ENCODE peak calls at places on chromosomes 11 and 22, in ten cellular contexts. U is stomach, Q is ovary, P is transverse colon, Y is IMR-90, D is uterus, F is H1, N is spleen, X is body of pancreas, V is Peyer's patch. C is an unnamed sample. For H3K4me1 and H3K27me3, the result is how much of the 10 kb centered on the place peaks cover.

GRCh38 chr11:114762437-114762836 is 84.1 kb downstream of the NXPE2 start:
- DNase-seq in U (peak), Q (peak), P (peak), Y (peak), D (peak), F (peak), N (no peak), X (peak), V (no peak), C (peak)

GRCh38 chr11:8806974-8807373 is 104.0 kb upstream of the AKIP1 start:
- DNase-seq in U (no peak), Q (no peak), P (no peak), Y (no peak), D (no peak), F (no peak), N (no peak), X (no peak), V (no peak), C (no peak)

GRCh38 chr11:17510507-17511206 is 33.6 kb downstream of the USH1C start:
- DNase-seq in U (no peak), Q (no peak), P (no peak), Y (no peak), D (no peak), F (no peak), N (no peak), X (no peak), V (no peak), C (no peak)

GRCh38 chr11:24828938-24829337 is 332.1 kb downstream of the LUZP2 start:
- DNase-seq in U (no peak), Q (no peak), P (no peak), Y (no peak), D (no peak), F (no peak), N (no peak), X (no peak), V (no peak), C (no peak)

GRCh38 chr11:6682591-6682935 is 577 bp downstream of the MRPL17 start:
- DNase-seq in U (no peak), Q (no peak), P (no peak), Y (no peak), D (no peak), F (no peak), N (no peak), X (no peak), V (no peak), C (peak)

GRCh38 chr11:8531312-8531711 is 62.7 kb downstream of the STK33 start:
- DNase-seq in U (no peak), Q (no peak), P (no peak), Y (no peak), D (no peak), F (no peak), N (no peak), X (no peak), V (no peak), C (no peak)

GRCh38 chr11:76209956-76210885 is 3.9 kb upstream of the WNT11 start:
- DNase-seq in U (peak), Q (peak), P (peak), Y (peak), D (peak), F (peak), N (peak), X (peak), V (no peak), C (peak)

GRCh38 chr11:100340416-100341323 is 346.4 kb upstream of the ARHGAP42 start:
- DNase-seq in U (no peak), Q (no peak), P (no peak), Y (no peak), D (no peak), F (no peak), N (no peak), X (no peak), V (no peak), C (peak)

GRCh38 chr11:36012410-36012809 is 68.5 kb downstream of the LDLRAD3 start:
- DNase-seq in U (no peak), Q (no peak), P (no peak), Y (peak), D (no peak), F (no peak), N (no peak), X (no peak), V (no peak), C (no peak)

GRCh38 chr11:2612884-2613571 is 86.8 kb downstream of the KCNQ1OT1 start:
- DNase-seq in U (no peak), Q (no peak), P (no peak), Y (peak), D (no peak), F (no peak), N (no peak), X (no peak), V (no peak), C (no peak)

GRCh38 chr11:128324531-128325141 is 262.7 kb downstream of the ETS1 start:
- DNase-seq in U (no peak), Q (no peak), P (peak), Y (no peak), D (no peak), F (no peak), N (peak), X (no peak), V (peak), C (no peak)

GRCh38 chr22:42621505-42622002 is 6.9 kb upstream of the POLDIP3 start:
- DNase-seq in U (peak), Q (peak), P (peak), Y (peak), D (peak), F (peak), N (peak), X (peak), V (peak), C (peak)

GRCh38 chr11:77040401-77040777 is 6.2 kb downstream of the B3GNT6 start:
- DNase-seq in U (no peak), Q (no peak), P (no peak), Y (no peak), D (no peak), F (no peak), N (no peak), X (no peak), V (no peak), C (no peak)

GRCh38 chr11:77209663-77210062 is 81.6 kb downstream of the MYO7A start:
- DNase-seq in U (no peak), Q (no peak), P (no peak), Y (no peak), D (no peak), F (no peak), N (no peak), X (no peak), V (no peak), C (no peak)

GRCh38 chr11:68469122-68469521 is 8.6 kb downstream of the PPP6R3 start:
- DNase-seq in U (no peak), Q (no peak), P (no peak), Y (peak), D (no peak), F (no peak), N (no peak), X (no peak), V (no peak), C (no peak)

GRCh38 chr11:76666830-76667229 is 3.7 kb downstream of the LRRC32 start:
- DNase-seq in U (no peak), Q (no peak), P (no peak), Y (no peak), D (no peak), F (no peak), N (no peak), X (no peak), V (no peak), C (no peak)

GRCh38 chr11:59641156-59641555 is 25.6 kb upstream of the OSBP start:
- DNase-seq in U (no peak), Q (no peak), P (no peak), Y (peak), D (no peak), F (no peak), N (no peak), X (no peak), V (no peak), C (no peak)

GRCh38 chr22:50546326-50547230 is 879 bp downstream of the KLHDC7B start:
- DNase-seq in U (no peak), Q (no peak), P (no peak), Y (no peak), D (no peak), F (no peak), N (peak), X (no peak), V (no peak), C (no peak)

GRCh38 chr11:110507328-110507727 is 77.6 kb downstream of the FDX1 start:
- DNase-seq in U (no peak), Q (no peak), P (no peak), Y (no peak), D (no peak), F (no peak), N (no peak), X (no peak), V (no peak), C (no peak)

GRCh38 chr11:86408845-86409244 is 34.2 kb downstream of the CCDC81 start:
- DNase-seq in U (no peak), Q (no peak), P (no peak), Y (no peak), D (no peak), F (no peak), N (no peak), X (no peak), V (no peak), C (no peak)

GRCh38 chr22:23497016-23497885 is 82.8 kb downstream of the IGLL1 start:
- DNase-seq in U (no peak), Q (no peak), P (no peak), Y (no peak), D (no peak), F (peak), N (no peak), X (no peak), V (no peak), C (no peak)

GRCh38 chr11:129639300-129639699 is 176.3 kb upstream of the TMEM45B start:
- DNase-seq in U (no peak), Q (no peak), P (no peak), Y (peak), D (no peak), F (no peak), N (no peak), X (no peak), V (no peak), C (no peak)

GRCh38 chr11:87722756-87723599 is 452.3 kb downstream of the RAB38 start:
- DNase-seq in U (peak), Q (no peak), P (peak), Y (peak), D (no peak), F (peak), N (no peak), X (peak), V (no peak), C (peak)

GRCh38 chr11:44333271-44334218 is 23.6 kb upstream of the ALX4 start:
- DNase-seq in U (no peak), Q (no peak), P (no peak), Y (peak), D (no peak), F (no peak), N (no peak), X (no peak), V (no peak), C (no peak)

GRCh38 chr22:31876156-31877035 is 67.9 kb upstream of the YWHAH start:
- DNase-seq in U (no peak), Q (no peak), P (no peak), Y (no peak), D (no peak), F (no peak), N (no peak), X (no peak), V (no peak), C (no peak)

GRCh38 chr11:5504403-5504891 is 5.3 kb downstream of the UBQLN3 start:
- DNase-seq in U (no peak), Q (no peak), P (no peak), Y (no peak), D (no peak), F (no peak), N (no peak), X (no peak), V (no peak), C (no peak)

GRCh38 chr11:84721561-84721961 is 905.6 kb downstream of the DLG2 start:
- DNase-seq in U (no peak), Q (no peak), P (no peak), Y (no peak), D (no peak), F (no peak), N (no peak), X (peak), V (no peak), C (no peak)

GRCh38 chr11:43557553-43558031 is 122.9 kb upstream of the HSD17B12 start:
- DNase-seq in U (no peak), Q (no peak), P (no peak), Y (no peak), D (no peak), F (peak), N (no peak), X (no peak), V (no peak), C (peak)

GRCh38 chr11:12280199-12280837 is 97.1 kb upstream of the PARVA start:
- DNase-seq in U (peak), Q (no peak), P (no peak), Y (no peak), D (no peak), F (peak), N (no peak), X (no peak), V (no peak), C (peak)

GRCh38 chr11:44627911-44628729 is 62.7 kb downstream of the CD82 start:
- DNase-seq in U (peak), Q (peak), P (peak), Y (peak), D (peak), F (no peak), N (peak), X (peak), V (no peak), C (peak)

GRCh38 chr11:73566422-73566821 is 31.5 kb downstream of the FAM168A start:
- DNase-seq in U (no peak), Q (no peak), P (no peak), Y (peak), D (no peak), F (no peak), N (no peak), X (no peak), V (no peak), C (no peak)

GRCh38 chr11:72586591-72587090 is 87.6 kb downstream of the PDE2A start:
- DNase-seq in U (no peak), Q (no peak), P (no peak), Y (no peak), D (no peak), F (no peak), N (peak), X (no peak), V (no peak), C (no peak)

GRCh38 chr11:93225642-93226041 is 27.9 kb upstream of the SLC36A4 start:
- DNase-seq in U (no peak), Q (no peak), P (no peak), Y (peak), D (no peak), F (no peak), N (no peak), X (no peak), V (no peak), C (no peak)

GRCh38 chr11:550746-551085 is 9.8 kb downstream of the LMNTD2 start:
- DNase-seq in U (no peak), Q (no peak), P (no peak), Y (no peak), D (no peak), F (no peak), N (no peak), X (no peak), V (no peak), C (no peak)

GRCh38 chr11:122742350-122742749 is 86.8 kb downstream of the UBASH3B start:
- DNase-seq in U (no peak), Q (no peak), P (no peak), Y (no peak), D (no peak), F (no peak), N (no peak), X (no peak), V (no peak), C (no peak)

GRCh38 chr11:126432525-126432924 is 77.0 kb downstream of the ST3GAL4 start:
- DNase-seq in U (no peak), Q (peak), P (no peak), Y (no peak), D (no peak), F (no peak), N (no peak), X (no peak), V (no peak), C (peak)
- H3K4me1 ChIP-seq in U (under half), Q (under half), P (under half), Y (under half), D (under half), F (under half), N (under half), X (under half), V (under half), C (under half)

DNA sequence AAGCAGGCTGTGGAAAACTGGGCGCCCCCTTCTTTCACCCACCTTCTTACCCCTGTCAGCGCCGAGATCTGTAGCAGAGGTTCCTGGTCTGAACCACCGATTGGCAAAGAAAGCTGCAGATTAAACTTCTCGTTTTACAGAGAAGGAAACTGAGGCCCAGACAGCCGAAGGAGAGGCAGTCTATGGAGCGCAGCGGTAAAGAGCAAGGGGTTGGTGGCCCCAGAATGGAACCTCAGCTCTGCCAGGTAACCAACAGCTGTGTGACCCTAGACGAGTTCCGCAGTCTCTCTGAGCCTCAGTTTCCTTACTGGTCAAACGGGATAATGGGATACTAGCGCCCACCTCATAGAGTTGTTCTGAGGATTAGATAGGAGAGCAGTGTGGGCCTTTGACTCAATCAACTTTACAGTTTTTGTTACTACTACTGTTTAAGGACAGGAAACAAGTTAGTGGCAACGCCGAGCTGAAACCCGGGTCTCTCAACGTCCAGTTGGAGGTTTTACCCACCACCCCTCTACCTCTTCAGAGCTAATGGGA is 3.1 kb upstream of the WT1 start:
- DNase-seq in U (no peak), Q (no peak), P (no peak), Y (no peak), D (no peak), F (no peak), N (no peak), X (no peak), V (no peak), C (no peak)
- H3K27me3 ChIP-seq in U (half or more), Q (under half), P (half or more), Y (half or more), D (under half), F (half or more), N (half or more), X (under half), V (half or more), C (under half)

GRCh38 chr11:82900277-82901164 is at the start of gene PRCP:
- DNase-seq in U (peak), Q (peak), P (peak), Y (peak), D (peak), F (peak), N (peak), X (peak), V (peak), C (peak)
- TF ChIP-seq POLR2A in U (no peak), Q (peak), P (peak), Y (peak), D (peak), F (peak), N (no peak), X (peak), V (peak), C (peak)

DNA sequence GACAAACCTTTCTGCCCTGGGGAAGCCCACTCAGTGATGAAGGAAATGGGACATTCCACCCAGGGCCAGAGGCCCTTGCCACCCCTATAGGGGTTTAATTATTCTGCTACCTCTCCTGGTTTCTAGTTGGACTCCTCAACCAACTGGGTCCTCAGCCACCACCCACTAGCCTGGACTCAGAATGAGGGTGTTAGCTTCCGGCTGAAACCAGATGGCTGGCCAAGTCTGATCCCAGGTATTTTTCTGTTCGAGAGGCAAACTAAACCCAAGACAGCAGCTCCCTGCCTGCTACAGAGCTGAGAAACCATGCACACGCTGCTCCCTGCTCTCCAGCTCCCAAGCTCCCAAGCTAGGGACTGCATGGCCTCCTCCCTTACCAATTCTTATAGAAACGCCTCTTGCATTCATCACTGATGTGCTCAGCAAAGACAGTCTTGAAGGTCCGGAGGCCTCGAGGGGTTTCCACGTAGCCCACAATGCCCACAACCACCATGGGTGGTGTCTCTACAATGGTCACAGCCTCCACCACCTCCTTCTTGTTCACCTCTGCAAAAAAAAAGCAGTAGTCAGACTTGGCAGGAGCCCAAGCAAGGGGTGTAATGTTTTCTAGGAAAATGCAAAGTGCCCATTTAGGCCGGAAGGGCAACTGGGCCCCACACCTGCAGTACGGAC is 2.2 kb downstream of the RPL3 start:
- DNase-seq in U (no peak), Q (no peak), P (peak), Y (no peak), D (no peak), F (no peak), N (no peak), X (no peak), V (peak), C (no peak)
- H3K4me1 ChIP-seq in U (under half), Q (under half), P (under half), Y (under half), D (under half), F (under half), N (half or more), X (half or more), V (under half), C (under half)

DNA sequence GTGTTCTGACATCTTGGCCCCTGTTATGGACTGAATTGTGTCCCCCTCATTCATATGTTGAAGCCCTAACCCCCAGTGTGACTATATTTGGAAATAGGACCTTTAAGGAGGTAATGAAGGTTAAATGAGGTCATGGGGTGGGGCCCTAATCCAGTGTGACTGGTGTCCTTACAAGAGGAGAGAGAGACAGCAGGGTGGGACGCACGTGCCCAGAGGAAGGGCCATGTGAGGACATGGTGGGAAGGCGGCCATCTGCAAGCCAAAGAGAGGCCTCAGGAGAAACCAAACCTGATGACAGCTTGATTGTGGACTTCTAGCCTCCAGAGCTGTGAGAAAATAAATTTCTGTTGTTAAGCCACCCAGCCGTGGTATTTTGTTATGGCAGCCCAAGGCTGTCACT is 23.8 kb downstream of the SLC22A6 start:
- DNase-seq in U (peak), Q (no peak), P (no peak), Y (no peak), D (no peak), F (no peak), N (no peak), X (no peak), V (no peak), C (no peak)
- H3K27me3 ChIP-seq in U (under half), Q (under half), P (under half), Y (under half), D (under half), F (under half), N (under half), X (under half), V (under half), C (under half)

DNA sequence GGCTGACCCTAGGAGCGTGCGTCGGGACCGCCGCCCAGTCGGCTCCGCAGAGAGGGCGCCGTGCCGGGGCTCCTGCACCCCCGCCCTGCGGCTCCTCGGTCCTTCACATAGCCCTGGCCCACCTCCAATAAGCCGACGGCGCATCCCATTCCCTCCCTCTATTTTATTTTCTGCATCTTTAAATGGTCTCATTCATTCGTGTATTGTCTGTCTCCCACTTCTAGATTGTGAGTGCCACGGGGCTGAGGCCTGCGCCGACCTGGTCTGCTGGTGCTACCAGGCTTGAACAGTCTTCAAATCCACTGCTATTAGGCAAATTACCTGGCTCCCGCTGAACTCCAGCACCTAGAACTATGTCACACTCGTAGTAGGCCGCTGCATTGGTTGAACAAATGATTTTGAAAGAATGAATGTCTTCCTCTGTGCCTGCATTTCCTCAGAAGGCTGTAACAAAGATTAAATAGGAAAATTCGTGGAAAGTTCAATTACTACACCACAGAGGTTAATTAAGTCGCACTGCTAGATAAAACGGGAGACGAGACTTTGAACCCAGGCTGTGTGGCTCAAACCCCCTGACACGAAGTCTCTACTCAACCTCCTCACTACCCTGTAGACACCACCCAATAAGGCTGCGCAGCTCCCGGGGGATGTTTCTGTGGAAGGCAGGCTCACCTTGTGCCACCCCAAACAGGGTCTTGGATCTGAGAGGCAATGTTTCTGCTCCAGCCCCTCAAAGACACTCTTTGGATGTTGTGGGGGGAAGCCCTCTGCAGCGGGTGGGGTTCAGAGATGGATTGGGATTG is 1.2 kb upstream of the PPP1R14B start:
- DNase-seq in U (no peak), Q (no peak), P (peak), Y (no peak), D (no peak), F (no peak), N (no peak), X (no peak), V (no peak), C (peak)
- TF ChIP-seq POLR2A in U (no peak), Q (no peak), P (no peak), Y (no peak), D (no peak), F (no peak), N (no peak), X (no peak), V (no peak), C (no peak)